ENCODE peak calls at places on chromosomes 5 and 9, in nine cellular contexts. A is stimulated activated CD8-positive, alpha-beta memory T cell treated with anti-CD3 and anti-CD28 coated beads, Interleukin-2, amount 100 ng/mL, for 1 hour; V is mammary epithelial cell; T is nephron progenitor cell; M is astrocyte of the spinal cord; H is foreskin fibroblast; X is uterus; C is adipocyte; Y is T-helper 1 cell. N is an unnamed sample.

GRCh38 chr9:14283276-14283675 is 30.7 kb downstream of the NFIB start:
- DNase-seq in A (no peak), V (no peak), T (no peak), M (peak), H (no peak), X (no peak), C (peak), Y (no peak), N (no peak)

GRCh38 chr5:151155149-151155776 is 2.3 kb downstream of the ANXA6 start:
- DNase-seq in A (no peak), V (no peak), T (no peak), M (no peak), H (peak), X (no peak), C (no peak), Y (peak), N (no peak)

GRCh38 chr5:146078566-146078965 is 26.8 kb downstream of the PLAC8L1 start:
- DNase-seq in A (no peak), V (no peak), T (no peak), M (no peak), H (no peak), X (no peak), C (no peak), Y (no peak), N (no peak)

GRCh38 chr5:473344-474192 is 30.6 kb downstream of the EXOC3 start:
- DNase-seq in A (no peak), V (peak), T (peak), M (peak), H (peak), X (no peak), C (peak), Y (no peak), N (peak)

GRCh38 chr9:74865177-74865576 is 22.5 kb downstream of the TRPM6 start:
- DNase-seq in A (no peak), V (no peak), T (no peak), M (no peak), H (no peak), X (no peak), C (no peak), Y (no peak), N (no peak)

GRCh38 chr9:25960235-25960634 is 282.0 kb upstream of the TUSC1 start:
- DNase-seq in A (no peak), V (no peak), T (no peak), M (no peak), H (no peak), X (no peak), C (no peak), Y (no peak), N (no peak)

GRCh38 chr9:111661150-111661801 is at the start of gene GNG10:
- DNase-seq in A (peak), V (peak), T (peak), M (peak), H (peak), X (peak), C (peak), Y (peak), N (peak)

GRCh38 chr9:117775576-117775975 is 71.4 kb downstream of the TLR4 start:
- DNase-seq in A (no peak), V (no peak), T (no peak), M (no peak), H (no peak), X (no peak), C (no peak), Y (no peak), N (no peak)

GRCh38 chr5:103571730-103572129 is 9.1 kb upstream of the NUDT12 start:
- DNase-seq in A (no peak), V (no peak), T (no peak), M (no peak), H (no peak), X (no peak), C (no peak), Y (no peak), N (no peak)

N was measured in SJCRH30.